ENCODE peak calls at places on chromosome 6, in six cellular contexts. M, Y, Q, O, A and S are unnamed samples.

GRCh38 chr6:81933648-81934047 is 181.2 kb upstream of the TENT5A start:
- DNase-seq in M (no peak), Y (no peak), Q (no peak), O (no peak), A (peak; percentile 36), S (no peak)

GRCh38 chr6:70651326-70651905 is 16.3 kb upstream of the SMAP1 start:
- DNase-seq in M (peak; percentile 10), Y (no peak), Q (no peak), O (peak; percentile 15), A (no peak), S (no peak)

GRCh38 chr6:138012682-138013081 is 94.5 kb downstream of the PERP start:
- DNase-seq in M (no peak), Y (no peak), Q (peak; percentile 4), O (no peak), A (peak; percentile 79), S (no peak)

GRCh38 chr6:134253681-134254080 is 64.2 kb downstream of the SGK1 start:
- DNase-seq in M (no peak), Y (peak; percentile 77), Q (no peak), O (no peak), A (no peak), S (peak; percentile 42)

GRCh38 chr6:164927288-164928040 is 381.9 kb downstream of the C6orf118 start:
- DNase-seq in M (peak; percentile 39), Y (peak; percentile 79), Q (peak; percentile 97), O (peak; percentile 51), A (peak; percentile 64), S (peak; percentile 37)

GRCh38 chr6:127902933-127903332 is 2.1 kb upstream of the THEMIS start:
- DNase-seq in M (no peak), Y (no peak), Q (no peak), O (no peak), A (no peak), S (no peak)

GRCh38 chr6:149211046-149211571 is 106.4 kb upstream of the TAB2 start:
- DNase-seq in M (no peak), Y (no peak), Q (no peak), O (no peak), A (peak; percentile 13), S (no peak)

GRCh38 chr6:144547409-144547808 is 262.3 kb downstream of the UTRN start:
- DNase-seq in M (no peak), Y (no peak), Q (no peak), O (no peak), A (no peak), S (no peak)

GRCh38 chr6:165417298-165417865 is 108.0 kb upstream of the C6orf118 start:
- DNase-seq in M (no peak), Y (no peak), Q (no peak), O (no peak), A (no peak), S (no peak)

GRCh38 chr6:35600659-35601125 is 88.0 kb upstream of the TULP1 start:
- DNase-seq in M (no peak), Y (no peak), Q (no peak), O (no peak), A (no peak), S (no peak)

GRCh38 chr6:148824291-148824690 is 77.5 kb downstream of the UST start:
- DNase-seq in M (no peak), Y (no peak), Q (no peak), O (no peak), A (peak; percentile 18), S (no peak)

GRCh38 chr6:40819182-40819834 is 219.7 kb downstream of the UNC5CL start:
- DNase-seq in M (no peak), Y (no peak), Q (no peak), O (no peak), A (no peak), S (no peak)

GRCh38 chr6:37638414-37639079 is 59.1 kb downstream of the MDGA1 start:
- DNase-seq in M (no peak), Y (no peak), Q (no peak), O (no peak), A (peak; percentile 66), S (no peak)

GRCh38 chr6:150241751-150242150 is 98.9 kb downstream of the PPP1R14C start:
- DNase-seq in M (peak; percentile 55), Y (no peak), Q (no peak), O (no peak), A (no peak), S (no peak)

GRCh38 chr6:91754691-91755090 is 1167.8 kb upstream of the MAP3K7 start:
- DNase-seq in M (no peak), Y (no peak), Q (no peak), O (no peak), A (no peak), S (no peak)

GRCh38 chr6:53984163-53984562 is 127.1 kb upstream of the MLIP start:
- DNase-seq in M (no peak), Y (no peak), Q (no peak), O (no peak), A (peak; percentile 99), S (no peak)

GRCh38 chr6:1584146-1584545 is 25.6 kb upstream of the FOXC1 start:
- DNase-seq in M (no peak), Y (no peak), Q (no peak), O (no peak), A (no peak), S (no peak)

GRCh38 chr6:13120483-13121482 is 207.6 kb downstream of the TBC1D7 start:
- DNase-seq in M (no peak), Y (peak; percentile 52), Q (no peak), O (no peak), A (no peak), S (no peak)

GRCh38 chr6:28940294-28940858 is 16.6 kb upstream of the TRIM27 start:
- DNase-seq in M (peak; percentile 52), Y (peak; percentile 70), Q (peak; percentile 69), O (peak; percentile 25), A (peak; percentile 85), S (no peak)

GRCh38 chr6:52108128-52108527 is 20.7 kb upstream of the PKHD1 start:
- DNase-seq in M (no peak), Y (no peak), Q (peak; percentile 39), O (no peak), A (no peak), S (peak; percentile 87)

GRCh38 chr6:163500105-163500504 is 85.6 kb downstream of the QKI start:
- DNase-seq in M (no peak), Y (no peak), Q (no peak), O (no peak), A (no peak), S (no peak)

GRCh38 chr6:36131517-36132220 is 1.4 kb downstream of the MAPK13 start:
- DNase-seq in M (no peak), Y (no peak), Q (peak; percentile 89), O (peak; percentile 30), A (peak; percentile 14), S (no peak)